ENCODE peak calls at places on chromosome 22, in six cellular contexts. One of them, this sample, is unnamed.

GRCh38 chr22:47020157-47020556 is 257.7 kb downstream of the TBC1D22A start:
- DNase-seq in naive thymus-derived CD8-positive, alpha-beta T cell: no peak
- DNase-seq in PC-9: no peak
- DNase-seq in pancreas: no peak
- DNase-seq in activated T-cell treated with anti-CD3 and anti-CD28 coated beads for 24 hours: no peak
- DNase-seq in posterior vena cava: peak; percentile 14
- DNase-seq in this sample: no peak

GRCh38 chr22:32312748-32313147 is 44.9 kb upstream of the RFPL3 start:
- DNase-seq in naive thymus-derived CD8-positive, alpha-beta T cell: no peak
- DNase-seq in PC-9: no peak
- DNase-seq in pancreas: no peak
- DNase-seq in activated T-cell treated with anti-CD3 and anti-CD28 coated beads for 24 hours: no peak
- DNase-seq in posterior vena cava: no peak
- DNase-seq in this sample: no peak

GRCh38 chr22:45896153-45896951 is 80.6 kb downstream of the WNT7B start:
- DNase-seq in naive thymus-derived CD8-positive, alpha-beta T cell: no peak
- DNase-seq in PC-9: peak; percentile 84
- DNase-seq in pancreas: no peak
- DNase-seq in activated T-cell treated with anti-CD3 and anti-CD28 coated beads for 24 hours: no peak
- DNase-seq in posterior vena cava: peak; percentile 76
- DNase-seq in this sample: no peak

GRCh38 chr22:39348909-39349505 is 784 bp upstream of the SYNGR1 start:
- DNase-seq in naive thymus-derived CD8-positive, alpha-beta T cell: no peak
- DNase-seq in PC-9: no peak
- DNase-seq in pancreas: no peak
- DNase-seq in activated T-cell treated with anti-CD3 and anti-CD28 coated beads for 24 hours: no peak
- DNase-seq in posterior vena cava: no peak
- DNase-seq in this sample: peak; percentile 46

GRCh38 chr22:37241351-37242142 is 2.5 kb downstream of the RAC2 start:
- DNase-seq in naive thymus-derived CD8-positive, alpha-beta T cell: no peak
- DNase-seq in PC-9: no peak
- DNase-seq in pancreas: no peak
- DNase-seq in activated T-cell treated with anti-CD3 and anti-CD28 coated beads for 24 hours: no peak
- DNase-seq in posterior vena cava: peak; percentile 82
- DNase-seq in this sample: no peak

GRCh38 chr22:32788884-32789624 is 12.5 kb upstream of the TIMP3 start:
- DNase-seq in naive thymus-derived CD8-positive, alpha-beta T cell: no peak
- DNase-seq in PC-9: peak; percentile 88
- DNase-seq in pancreas: peak; percentile 65
- DNase-seq in activated T-cell treated with anti-CD3 and anti-CD28 coated beads for 24 hours: no peak
- DNase-seq in posterior vena cava: no peak
- DNase-seq in this sample: no peak

GRCh38 chr22:29385305-29385704 is 3.1 kb downstream of the AP1B1 start:
- DNase-seq in naive thymus-derived CD8-positive, alpha-beta T cell: no peak
- DNase-seq in PC-9: no peak
- DNase-seq in pancreas: no peak
- DNase-seq in activated T-cell treated with anti-CD3 and anti-CD28 coated beads for 24 hours: no peak
- DNase-seq in posterior vena cava: no peak
- DNase-seq in this sample: no peak

GRCh38 chr22:32904044-32904443 is 102.5 kb downstream of the TIMP3 start:
- DNase-seq in naive thymus-derived CD8-positive, alpha-beta T cell: no peak
- DNase-seq in PC-9: peak; percentile 48
- DNase-seq in pancreas: peak; percentile 19
- DNase-seq in activated T-cell treated with anti-CD3 and anti-CD28 coated beads for 24 hours: no peak
- DNase-seq in posterior vena cava: no peak
- DNase-seq in this sample: peak; percentile 69

GRCh38 chr22:46462726-46463371 is 74.6 kb downstream of the CELSR1 start:
- DNase-seq in naive thymus-derived CD8-positive, alpha-beta T cell: no peak
- DNase-seq in PC-9: peak; percentile 56
- DNase-seq in pancreas: no peak
- DNase-seq in activated T-cell treated with anti-CD3 and anti-CD28 coated beads for 24 hours: no peak
- DNase-seq in posterior vena cava: no peak
- DNase-seq in this sample: no peak

GRCh38 chr22:43275545-43275981 is 67.6 kb downstream of the SCUBE1 start:
- DNase-seq in naive thymus-derived CD8-positive, alpha-beta T cell: no peak
- DNase-seq in PC-9: peak; percentile 70
- DNase-seq in pancreas: no peak
- DNase-seq in activated T-cell treated with anti-CD3 and anti-CD28 coated beads for 24 hours: no peak
- DNase-seq in posterior vena cava: no peak
- DNase-seq in this sample: no peak

GRCh38 chr22:31530816-31531180 is 34.5 kb downstream of the SFI1 start:
- DNase-seq in naive thymus-derived CD8-positive, alpha-beta T cell: no peak
- DNase-seq in PC-9: no peak
- DNase-seq in pancreas: no peak
- DNase-seq in activated T-cell treated with anti-CD3 and anti-CD28 coated beads for 24 hours: no peak
- DNase-seq in posterior vena cava: no peak
- DNase-seq in this sample: no peak

GRCh38 chr22:48650323-48651035 is 1177.2 kb downstream of the BRD1 start:
- DNase-seq in naive thymus-derived CD8-positive, alpha-beta T cell: no peak
- DNase-seq in PC-9: no peak
- DNase-seq in pancreas: no peak
- DNase-seq in activated T-cell treated with anti-CD3 and anti-CD28 coated beads for 24 hours: no peak
- DNase-seq in posterior vena cava: no peak
- DNase-seq in this sample: no peak

GRCh38 chr22:23403720-23404688 is 176.1 kb downstream of the IGLL1 start:
- DNase-seq in naive thymus-derived CD8-positive, alpha-beta T cell: no peak
- DNase-seq in PC-9: no peak
- DNase-seq in pancreas: no peak
- DNase-seq in activated T-cell treated with anti-CD3 and anti-CD28 coated beads for 24 hours: no peak
- DNase-seq in posterior vena cava: no peak
- DNase-seq in this sample: no peak

GRCh38 chr22:39250131-39250530 is 5.3 kb upstream of the PDGFB start:
- DNase-seq in naive thymus-derived CD8-positive, alpha-beta T cell: no peak
- DNase-seq in PC-9: no peak
- DNase-seq in pancreas: no peak
- DNase-seq in activated T-cell treated with anti-CD3 and anti-CD28 coated beads for 24 hours: no peak
- DNase-seq in posterior vena cava: no peak
- DNase-seq in this sample: no peak

GRCh38 chr22:50305658-50306566 is 1.5 kb downstream of the PLXNB2 start:
- DNase-seq in naive thymus-derived CD8-positive, alpha-beta T cell: no peak
- DNase-seq in PC-9: peak; percentile 97
- DNase-seq in pancreas: peak; percentile 87
- DNase-seq in activated T-cell treated with anti-CD3 and anti-CD28 coated beads for 24 hours: no peak
- DNase-seq in posterior vena cava: peak; percentile 94
- DNase-seq in this sample: peak; percentile 49

GRCh38 chr22:41687901-41688364 is 734 bp downstream of the SNU13 start:
- DNase-seq in naive thymus-derived CD8-positive, alpha-beta T cell: peak; percentile 20
- DNase-seq in PC-9: no peak
- DNase-seq in pancreas: peak; percentile 37
- DNase-seq in activated T-cell treated with anti-CD3 and anti-CD28 coated beads for 24 hours: no peak
- DNase-seq in posterior vena cava: no peak
- DNase-seq in this sample: no peak

GRCh38 chr22:46432164-46433068 is 96.9 kb downstream of the TRMU start:
- DNase-seq in naive thymus-derived CD8-positive, alpha-beta T cell: peak; percentile 68
- DNase-seq in PC-9: no peak
- DNase-seq in pancreas: no peak
- DNase-seq in activated T-cell treated with anti-CD3 and anti-CD28 coated beads for 24 hours: peak; percentile 6
- DNase-seq in posterior vena cava: no peak
- DNase-seq in this sample: no peak

This sample was measured in pons.